ENCODE peak calls at places on chromosome 12, in four cellular contexts. X, P, E and F are unnamed samples.

GRCh38 chr12:107515446-107515958 is 170.1 kb upstream of the PWP1 start:
- DNase-seq in P (no peak), X (no peak), E (peak; percentile 4), F (no peak)

GRCh38 chr12:19482551-19483109 is 43.3 kb downstream of the AEBP2 start:
- DNase-seq in P (no peak), X (peak; percentile 12), E (peak; percentile 31), F (no peak)

GRCh38 chr12:89016970-89017778 is 335.1 kb downstream of the DUSP6 start:
- DNase-seq in X (no peak), E (no peak), P (peak; percentile 16), F (peak; percentile 78)

GRCh38 chr12:120688527-120689071 is 1.6 kb downstream of the MLEC start:
- DNase-seq in X (no peak), E (no peak), P (no peak), F (no peak)

GRCh38 chr12:111066744-111067437 is 146.5 kb upstream of the MYL2 start:
- DNase-seq in P (peak; percentile 22), X (no peak), E (no peak), F (no peak)

GRCh38 chr12:76784600-76785051 is 20.7 kb downstream of the ZDHHC17 start:
- DNase-seq in X (no peak), P (no peak), E (no peak), F (no peak)

GRCh38 chr12:46803517-46803916 is 22.3 kb downstream of the SLC38A4 start:
- DNase-seq in E (no peak), P (no peak), X (no peak), F (no peak)

GRCh38 chr12:6635856-6636521 is at the start of gene LPAR5:
- DNase-seq in E (no peak), X (no peak), P (peak; percentile 78), F (no peak)

GRCh38 chr12:25994252-25994651 is 35.8 kb downstream of the RASSF8 start:
- DNase-seq in P (no peak), X (no peak), E (no peak), F (no peak)

GRCh38 chr12:58803893-58804292 is 116.4 kb downstream of the LRIG3 start:
- DNase-seq in E (no peak), P (no peak), X (no peak), F (no peak)

GRCh38 chr12:78149459-78149858 is 318.8 kb downstream of the NAV3 start:
- DNase-seq in P (no peak), X (no peak), E (no peak), F (no peak)

GRCh38 chr12:3833670-3834310 is 39.4 kb downstream of the PARP11 start:
- DNase-seq in P (no peak), X (no peak), E (no peak), F (no peak)

GRCh38 chr12:80282761-80283160 is 161.3 kb upstream of the PTPRQ start:
- DNase-seq in E (no peak), P (no peak), X (no peak), F (no peak)

GRCh38 chr12:29547151-29547561 is 49.7 kb upstream of the OVCH1 start:
- DNase-seq in P (no peak), E (no peak), X (no peak), F (no peak)

GRCh38 chr12:25960176-25960575 is 1.7 kb downstream of the RASSF8 start:
- DNase-seq in X (no peak), E (no peak), P (peak; percentile 5), F (no peak)